ENCODE peak calls at places on chromosomes 1 and 21, in nine cellular contexts. U is tibial artery; X is NT2/D1; K is PC-3; F is Peyer's patch; V is aorta; O is CD8-positive, alpha-beta T cell; T is transverse colon; C is CD4-positive, alpha-beta memory T cell. Y is an unnamed sample. For H3K36me3 and H3K27me3, the result is how much of the 10 kb centered on the place peaks cover.

GRCh38 chr1:5501206-5501980 is 490.8 kb downstream of the NPHP4 start:
- DNase-seq in F (peak), X (no peak), V (peak), C (no peak), U (no peak), T (no peak), O (no peak), K (no peak), Y (no peak)

GRCh38 chr1:36208978-36209708 is 15.1 kb upstream of the THRAP3 start:
- DNase-seq in U (peak), V (no peak), C (no peak), F (no peak), T (no peak), X (no peak), O (no peak), K (no peak), Y (no peak)

GRCh38 chr21:45819478-45820170 is 161.9 kb upstream of the COL6A1 start:
- DNase-seq in O (no peak), U (peak), K (no peak), T (no peak), X (no peak), V (no peak), F (no peak), C (no peak), Y (peak)

GRCh38 chr1:212916395-212917133 is 33.8 kb upstream of the VASH2 start:
- DNase-seq in F (no peak), C (no peak), X (peak), O (no peak), T (peak), K (no peak), V (peak), U (no peak), Y (peak)

GRCh38 chr1:160136926-160137200 is 14.5 kb upstream of the ATP1A4 start:
- DNase-seq in X (no peak), V (no peak), K (no peak), T (no peak), C (no peak), O (no peak), F (no peak), U (no peak), Y (no peak)

GRCh38 chr1:29683472-29683871 is 447.1 kb downstream of the PTPRU start:
- DNase-seq in T (no peak), C (no peak), U (peak), K (no peak), F (no peak), V (no peak), X (no peak), O (no peak), Y (no peak)

GRCh38 chr1:69568435-69569280 is 936 bp downstream of the LRRC7 start:
- DNase-seq in O (no peak), X (no peak), U (peak), F (no peak), K (no peak), C (no peak), T (no peak), V (no peak), Y (no peak)

GRCh38 chr1:175373786-175374623 is 181.4 kb upstream of the KIAA0040 start:
- DNase-seq in U (no peak), V (no peak), K (peak), F (no peak), O (no peak), C (no peak), X (peak), T (no peak), Y (no peak)

GRCh38 chr1:153985984-153986761 is at the start of gene RAB13:
- DNase-seq in U (peak), O (no peak), V (peak), X (peak), K (peak), C (no peak), F (peak), T (peak), Y (peak)

GRCh38 chr1:100187912-100188311 is 9.9 kb upstream of the LRRC39 start:
- DNase-seq in K (no peak), C (no peak), O (no peak), T (peak), V (no peak), U (no peak), F (no peak), X (no peak), Y (no peak)

GRCh38 chr1:203288351-203288894 is 16.9 kb upstream of the BTG2 start:
- DNase-seq in X (no peak), K (no peak), U (no peak), F (no peak), C (no peak), V (no peak), O (no peak), T (no peak), Y (no peak)

GRCh38 chr1:2948751-2949680 is 72.3 kb upstream of the ACTRT2 start:
- DNase-seq in V (peak), U (peak), C (no peak), O (no peak), X (no peak), K (no peak), F (peak), T (no peak), Y (no peak)

GRCh38 chr1:54606990-54607325 is 16.4 kb downstream of the FAM151A start:
- DNase-seq in F (no peak), X (no peak), O (no peak), T (no peak), K (no peak), C (no peak), V (no peak), U (no peak), Y (no peak)

GRCh38 chr1:24373710-24374109 is 39.9 kb downstream of the STPG1 start:
- DNase-seq in K (no peak), U (no peak), O (no peak), T (no peak), C (no peak), V (no peak), X (no peak), F (no peak), Y (no peak)

GRCh38 chr1:233113009-233113712 is 162.8 kb downstream of the NTPCR start:
- DNase-seq in U (peak), O (no peak), F (peak), X (peak), V (peak), K (peak), T (peak), C (no peak), Y (peak)

GRCh38 chr1:67759692-67760029 is 73.6 kb downstream of the GNG12 start:
- DNase-seq in U (no peak), X (no peak), F (no peak), C (no peak), T (no peak), V (no peak), K (peak), O (no peak), Y (no peak)

GRCh38 chr1:87833158-87833557 is 504.5 kb downstream of the LMO4 start:
- DNase-seq in K (peak), X (no peak), U (no peak), T (no peak), F (no peak), O (no peak), C (no peak), V (no peak), Y (no peak)

GRCh38 chr1:234629026-234629425 is 19.0 kb upstream of the IRF2BP2 start:
- DNase-seq in X (no peak), O (no peak), K (no peak), C (no peak), F (no peak), T (no peak), V (no peak), U (no peak), Y (no peak)

GRCh38 chr1:203046984-203047630 is 20.8 kb downstream of the PPFIA4 start:
- DNase-seq in U (no peak), T (no peak), X (no peak), C (no peak), V (no peak), F (peak), K (peak), O (no peak), Y (no peak)

GRCh38 chr1:207867136-207868081 is 43.5 kb downstream of the CD34 start:
- DNase-seq in T (peak), O (no peak), K (no peak), V (peak), U (peak), F (no peak), C (peak), X (no peak), Y (no peak)

GRCh38 chr21:15415541-15416261 is 314.1 kb upstream of the USP25 start:
- DNase-seq in U (no peak), O (no peak), K (no peak), F (no peak), X (no peak), T (no peak), C (no peak), V (no peak), Y (no peak)

GRCh38 chr1:41629571-41629970 is 145.1 kb upstream of the EDN2 start:
- DNase-seq in T (no peak), O (no peak), F (no peak), X (no peak), K (no peak), U (no peak), V (no peak), C (no peak), Y (no peak)

GRCh38 chr1:23400324-23401110 is 24.0 kb downstream of the TCEA3 start:
- DNase-seq in C (no peak), U (peak), V (no peak), O (no peak), K (no peak), F (no peak), T (no peak), X (no peak), Y (no peak)

GRCh38 chr21:31193761-31194160 is 150.3 kb downstream of the TIAM1 start:
- DNase-seq in F (no peak), X (no peak), T (no peak), U (no peak), O (no peak), C (no peak), K (no peak), V (no peak), Y (no peak)

GRCh38 chr1:5994713-5995621 is 2.7 kb upstream of the NPHP4 start:
- DNase-seq in T (peak), X (no peak), U (no peak), F (no peak), V (peak), O (peak), K (no peak), C (peak), Y (peak)

GRCh38 chr21:39007532-39007931 is 175.7 kb downstream of the PSMG1 start:
- DNase-seq in X (no peak), O (no peak), F (no peak), U (no peak), C (no peak), T (no peak), K (peak), V (no peak), Y (no peak)

GRCh38 chr1:17631410-17631809 is 91.9 kb downstream of the ARHGEF10L start:
- DNase-seq in O (no peak), U (no peak), C (no peak), V (no peak), T (no peak), K (no peak), X (no peak), F (no peak), Y (no peak)

GRCh38 chr1:55894521-55894920 is 679.4 kb upstream of the USP24 start:
- DNase-seq in K (peak), X (no peak), V (no peak), O (no peak), F (no peak), C (no peak), T (no peak), U (no peak), Y (no peak)

GRCh38 chr1:31310131-31310530 is 13.3 kb downstream of the ZCCHC17 start:
- DNase-seq in T (no peak), C (no peak), U (no peak), F (no peak), K (no peak), X (no peak), V (no peak), O (no peak), Y (no peak)

GRCh38 chr1:42266253-42267135 is 68.5 kb downstream of the FOXJ3 start:
- DNase-seq in V (no peak), X (no peak), F (no peak), C (no peak), T (no peak), O (no peak), K (peak), U (no peak), Y (no peak)

GRCh38 chr1:70990460-70991253 is 57.0 kb downstream of the PTGER3 start:
- DNase-seq in X (no peak), T (no peak), C (no peak), V (no peak), F (no peak), O (no peak), K (peak), U (no peak), Y (no peak)

GRCh38 chr1:61922950-61923480 is 180.7 kb downstream of the PATJ start:
- DNase-seq in K (no peak), U (no peak), O (no peak), X (no peak), C (no peak), F (no peak), T (no peak), V (no peak), Y (no peak)

GRCh38 chr1:175270361-175270760 is 77.8 kb upstream of the KIAA0040 start:
- DNase-seq in F (no peak), C (no peak), O (no peak), T (no peak), X (no peak), U (no peak), V (no peak), K (no peak), Y (no peak)

GRCh38 chr1:183476081-183476480 is 3.8 kb downstream of the SMG7 start:
- DNase-seq in O (no peak), U (no peak), K (no peak), C (no peak), X (no peak), V (no peak), F (no peak), T (no peak), Y (no peak)

GRCh38 chr1:108609483-108610066 is 49.7 kb downstream of the EEIG2 start:
- DNase-seq in C (no peak), X (no peak), K (no peak), V (no peak), F (no peak), U (no peak), O (no peak), T (no peak), Y (no peak)

GRCh38 chr1:220313576-220313975 is 41.3 kb upstream of the RAB3GAP2 start:
- DNase-seq in T (no peak), X (no peak), U (no peak), O (no peak), V (no peak), C (no peak), K (no peak), F (no peak), Y (no peak)

GRCh38 chr1:33045814-33046213 is 9.1 kb upstream of the AK2 start:
- DNase-seq in V (no peak), U (no peak), X (no peak), K (no peak), T (no peak), O (peak), F (no peak), C (peak), Y (no peak)

GRCh38 chr21:33771976-33772375 is 129.7 kb downstream of the ITSN1 start:
- DNase-seq in K (no peak), X (no peak), F (no peak), V (no peak), C (no peak), O (no peak), U (no peak), T (no peak), Y (no peak)

GRCh38 chr21:41926068-41926806 is 27.6 kb downstream of the C2CD2 start:
- DNase-seq in T (no peak), K (peak), V (no peak), O (peak), U (no peak), F (no peak), X (peak), C (peak), Y (peak)

GRCh38 chr21:14270631-14271030 is 54.7 kb downstream of the RBM11 start:
- DNase-seq in X (no peak), C (no peak), K (no peak), V (no peak), U (no peak), O (no peak), F (peak), T (peak), Y (no peak)

GRCh38 chr1:156949127-156949526 is 28.7 kb downstream of the LRRC71 start:
- DNase-seq in O (no peak), C (no peak), V (no peak), X (no peak), U (peak), T (no peak), F (no peak), K (no peak), Y (no peak)
- H3K36me3 ChIP-seq in O (under half), C (under half), V (under half), X (half or more), U (half or more), T (under half), F (under half), K (half or more), Y (under half)

GRCh38 chr1:60298290-60298689 is 224.7 kb upstream of the C1orf87 start:
- DNase-seq in F (no peak), V (no peak), K (no peak), U (no peak), T (no peak), C (no peak), O (no peak), X (no peak), Y (no peak)

GRCh38 chr1:60299581-60299980 is 226.0 kb upstream of the C1orf87 start:
- DNase-seq in X (no peak), U (no peak), V (no peak), F (no peak), O (no peak), C (no peak), T (no peak), K (no peak), Y (no peak)

GRCh38 chr1:60296794-60297193 is 223.2 kb upstream of the C1orf87 start:
- DNase-seq in K (no peak), O (no peak), X (no peak), T (no peak), V (no peak), C (no peak), F (no peak), U (no peak), Y (no peak)
- H3K27me3 ChIP-seq in K (half or more), O (under half), X (under half), T (under half), V (under half), C (under half), F (under half), U (under half), Y (under half)

GRCh38 chr1:206727981-206728380 is 42.6 kb upstream of the IL19 start:
- DNase-seq in X (no peak), C (no peak), V (no peak), T (no peak), F (no peak), K (no peak), O (no peak), U (no peak), Y (no peak)
- H3K36me3 ChIP-seq in X (under half), C (under half), V (under half), T (under half), F (under half), K (under half), O (under half), U (under half), Y (under half)

DNA sequence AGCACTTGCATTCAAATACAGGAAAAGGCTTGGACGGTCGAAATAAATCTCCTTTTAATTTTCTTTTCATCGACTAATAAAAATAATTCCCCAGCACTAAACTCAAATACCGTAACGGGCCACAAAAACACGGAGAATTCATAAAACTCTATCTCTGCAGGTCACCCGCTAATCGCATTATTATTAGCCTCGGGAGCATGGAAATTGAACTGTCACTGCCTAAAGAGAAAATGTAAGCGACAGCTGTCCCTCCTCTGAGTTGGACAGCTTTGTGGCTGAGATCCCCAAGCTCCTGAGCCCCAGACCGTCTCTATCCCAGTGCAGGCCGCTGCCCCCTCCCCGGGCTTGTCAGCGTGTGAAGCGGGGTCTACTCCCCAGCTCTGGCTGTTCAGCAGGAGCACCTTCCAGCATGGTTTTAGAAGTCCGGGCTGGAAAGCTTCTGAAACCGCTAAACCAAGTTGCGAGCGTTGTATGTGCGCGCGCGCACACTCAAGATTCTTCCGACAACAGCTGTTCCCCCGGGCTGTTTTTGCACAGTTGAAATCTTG is 1.8 kb downstream of the TBX15 start:
- DNase-seq in X (no peak), V (no peak), F (no peak), T (no peak), C (no peak), O (no peak), U (peak), K (no peak), Y (no peak)
- H3K27me3 ChIP-seq in X (under half), V (under half), F (half or more), T (half or more), C (under half), O (under half), U (under half), K (under half), Y (under half)

GRCh38 chr1:111911036-111911435 is 78.4 kb downstream of the KCND3 start:
- DNase-seq in T (no peak), K (no peak), O (no peak), F (no peak), X (no peak), C (no peak), U (no peak), V (no peak), Y (no peak)
- H3K36me3 ChIP-seq in T (under half), K (under half), O (under half), F (under half), X (under half), C (under half), U (under half), V (under half), Y (under half)

DNA sequence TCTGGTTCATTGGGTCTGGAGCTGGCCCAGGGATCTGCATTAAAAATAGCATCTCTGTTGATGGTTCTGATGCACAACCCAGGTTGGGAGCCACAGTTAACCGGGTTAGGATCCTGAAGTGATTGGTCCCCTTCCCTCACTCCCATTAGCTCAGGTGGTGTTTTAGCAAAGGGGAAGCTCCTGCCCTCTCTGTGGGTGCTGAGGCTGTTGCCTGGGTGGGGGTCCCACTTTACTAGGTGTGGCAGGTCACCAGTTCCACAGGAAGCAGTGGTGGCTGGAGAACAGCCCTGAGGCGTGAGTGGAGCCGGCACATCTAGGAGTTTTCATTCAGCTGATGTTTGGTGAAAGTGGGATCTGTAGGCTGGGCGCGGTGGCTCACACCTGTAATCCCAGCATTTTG is 86.5 kb downstream of the MAN1C1 start:
- DNase-seq in U (no peak), X (no peak), C (no peak), F (no peak), T (no peak), V (no peak), O (no peak), K (no peak), Y (no peak)
- H3K27me3 ChIP-seq in U (under half), X (under half), C (under half), F (under half), T (under half), V (under half), O (under half), K (under half), Y (under half)

DNA sequence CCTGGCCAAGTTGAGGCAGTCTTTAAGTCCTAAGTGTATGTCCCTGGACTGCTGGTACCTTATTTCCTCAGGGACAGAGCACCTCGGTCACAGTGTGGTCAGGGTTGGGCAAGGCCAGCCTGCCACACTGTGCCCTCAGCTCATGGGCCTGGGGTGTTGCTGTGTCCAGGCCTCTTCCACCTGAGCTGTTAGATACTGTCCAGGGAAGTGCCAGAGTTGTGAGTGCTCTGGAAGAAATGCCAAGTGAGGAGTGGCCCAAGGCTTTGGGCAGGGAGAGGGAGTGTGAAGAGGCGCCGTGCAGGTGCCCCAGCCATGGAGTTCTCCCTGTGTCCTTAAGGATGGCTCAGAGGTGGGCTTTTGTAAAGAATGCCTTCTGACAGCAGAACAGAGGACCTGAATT is 15.3 kb downstream of the URB2 start:
- DNase-seq in K (no peak), C (no peak), X (no peak), T (no peak), V (no peak), O (no peak), F (no peak), U (no peak), Y (no peak)
- H3K36me3 ChIP-seq in K (half or more), C (under half), X (half or more), T (under half), V (under half), O (under half), F (under half), U (half or more), Y (under half)

GRCh38 chr1:49356594-49356993 is 579.9 kb upstream of the BEND5 start:
- DNase-seq in T (no peak), U (no peak), X (peak), F (no peak), C (no peak), V (no peak), O (no peak), K (peak), Y (no peak)
- H3K27me3 ChIP-seq in T (under half), U (under half), X (half or more), F (under half), C (under half), V (under half), O (under half), K (under half), Y (under half)

Y was measured in GM06990.